ENCODE peak calls at places on chromosome 1, in five cellular contexts. One of them, this sample, is unnamed. For H3K36me3, the result is how much of the 10 kb centered on the place peaks cover.

GRCh38 chr1:237398751-237399150 is 356.8 kb downstream of the RYR2 start:
- DNase-seq in prostate gland: no peak
- DNase-seq in endothelial cell of umbilical vein: no peak
- DNase-seq in sigmoid colon: no peak
- DNase-seq in transverse colon: no peak
- DNase-seq in this sample: no peak

GRCh38 chr1:171654705-171655214 is 2.3 kb upstream of the MYOC start:
- DNase-seq in prostate gland: no peak
- DNase-seq in endothelial cell of umbilical vein: no peak
- DNase-seq in sigmoid colon: peak
- DNase-seq in transverse colon: no peak
- DNase-seq in this sample: no peak

GRCh38 chr1:212281589-212281988 is 3.6 kb upstream of the PPP2R5A start:
- DNase-seq in prostate gland: no peak
- DNase-seq in endothelial cell of umbilical vein: no peak
- DNase-seq in sigmoid colon: no peak
- DNase-seq in transverse colon: no peak
- DNase-seq in this sample: no peak

GRCh38 chr1:204437796-204438570 is 26.4 kb upstream of the PPP1R15B start:
- DNase-seq in prostate gland: no peak
- DNase-seq in endothelial cell of umbilical vein: no peak
- DNase-seq in sigmoid colon: no peak
- DNase-seq in transverse colon: no peak
- DNase-seq in this sample: no peak

GRCh38 chr1:216095400-216095799 is 327.8 kb downstream of the USH2A start:
- DNase-seq in prostate gland: no peak
- DNase-seq in endothelial cell of umbilical vein: no peak
- DNase-seq in sigmoid colon: no peak
- DNase-seq in transverse colon: no peak
- DNase-seq in this sample: no peak

GRCh38 chr1:66505671-66506392 is 28.1 kb upstream of the SGIP1 start:
- DNase-seq in prostate gland: no peak
- DNase-seq in endothelial cell of umbilical vein: peak
- DNase-seq in sigmoid colon: no peak
- DNase-seq in transverse colon: no peak
- DNase-seq in this sample: no peak

GRCh38 chr1:66337249-66337648 is 196.7 kb upstream of the SGIP1 start:
- DNase-seq in prostate gland: no peak
- DNase-seq in endothelial cell of umbilical vein: no peak
- DNase-seq in sigmoid colon: no peak
- DNase-seq in transverse colon: no peak
- DNase-seq in this sample: no peak

GRCh38 chr1:1433804-1434130 is 1.7 kb upstream of the VWA1 start:
- DNase-seq in prostate gland: no peak
- DNase-seq in endothelial cell of umbilical vein: peak
- DNase-seq in sigmoid colon: no peak
- DNase-seq in transverse colon: no peak
- DNase-seq in this sample: no peak

GRCh38 chr1:231937013-231937754 is 310.6 kb downstream of the DISC1 start:
- DNase-seq in prostate gland: no peak
- DNase-seq in endothelial cell of umbilical vein: no peak
- DNase-seq in sigmoid colon: peak
- DNase-seq in transverse colon: no peak
- DNase-seq in this sample: no peak

GRCh38 chr1:3474421-3474820 is 20.0 kb downstream of the ARHGEF16 start:
- DNase-seq in prostate gland: no peak
- DNase-seq in endothelial cell of umbilical vein: no peak
- DNase-seq in sigmoid colon: no peak
- DNase-seq in transverse colon: no peak
- DNase-seq in this sample: no peak

GRCh38 chr1:53652441-53653199 is 86.3 kb downstream of the GLIS1 start:
- DNase-seq in prostate gland: no peak
- DNase-seq in endothelial cell of umbilical vein: no peak
- DNase-seq in sigmoid colon: peak
- DNase-seq in transverse colon: no peak
- DNase-seq in this sample: no peak

GRCh38 chr1:239831577-239832355 is 259.9 kb upstream of the FMN2 start:
- DNase-seq in prostate gland: no peak
- DNase-seq in endothelial cell of umbilical vein: no peak
- DNase-seq in sigmoid colon: no peak
- DNase-seq in transverse colon: no peak
- DNase-seq in this sample: no peak

GRCh38 chr1:170698301-170698700 is 34.4 kb downstream of the PRRX1 start:
- DNase-seq in prostate gland: no peak
- DNase-seq in endothelial cell of umbilical vein: no peak
- DNase-seq in sigmoid colon: no peak
- DNase-seq in transverse colon: no peak
- DNase-seq in this sample: no peak

GRCh38 chr1:84719477-84720274 is 29.4 kb upstream of the SSX2IP start:
- DNase-seq in prostate gland: no peak
- DNase-seq in endothelial cell of umbilical vein: no peak
- DNase-seq in sigmoid colon: no peak
- DNase-seq in transverse colon: no peak
- DNase-seq in this sample: no peak

GRCh38 chr1:213162338-213162737 is 111.3 kb downstream of the RPS6KC1 start:
- DNase-seq in prostate gland: no peak
- DNase-seq in endothelial cell of umbilical vein: no peak
- DNase-seq in sigmoid colon: peak
- DNase-seq in transverse colon: no peak
- DNase-seq in this sample: no peak

GRCh38 chr1:172845371-172845770 is 186.5 kb downstream of the FASLG start:
- DNase-seq in prostate gland: no peak
- DNase-seq in endothelial cell of umbilical vein: no peak
- DNase-seq in sigmoid colon: no peak
- DNase-seq in transverse colon: no peak
- DNase-seq in this sample: no peak

GRCh38 chr1:6271554-6271953 is 10.7 kb upstream of the GPR153 start:
- DNase-seq in prostate gland: no peak
- DNase-seq in endothelial cell of umbilical vein: no peak
- DNase-seq in sigmoid colon: no peak
- DNase-seq in transverse colon: peak
- DNase-seq in this sample: no peak

DNA sequence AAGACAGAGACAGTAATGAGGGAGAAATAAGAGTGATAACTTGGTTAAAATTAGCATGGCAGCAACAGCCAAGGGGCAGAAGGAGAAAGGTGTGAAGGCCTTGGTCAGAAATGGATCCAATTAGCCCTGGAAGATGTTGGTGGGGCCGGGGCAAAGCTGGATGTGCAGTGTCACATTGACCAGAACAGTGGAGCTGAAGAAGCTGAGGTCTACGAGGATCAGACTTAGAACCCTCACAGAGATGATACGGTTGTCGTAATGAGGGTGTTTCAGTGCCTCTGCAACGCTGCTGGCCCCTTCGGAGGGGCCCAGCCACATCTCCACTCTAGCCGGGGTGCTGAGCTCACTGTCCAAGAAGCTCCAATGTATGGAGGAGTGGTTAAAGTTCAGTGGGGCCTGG is 14.2 kb downstream of the SH2D2A start:
- DNase-seq in prostate gland: no peak
- DNase-seq in endothelial cell of umbilical vein: no peak
- DNase-seq in sigmoid colon: no peak
- DNase-seq in transverse colon: no peak
- DNase-seq in this sample: no peak
- TF ChIP-seq POLR2AphosphoS5 in prostate gland: no peak
- TF ChIP-seq POLR2AphosphoS5 in endothelial cell of umbilical vein: no peak
- TF ChIP-seq POLR2AphosphoS5 in sigmoid colon: no peak
- TF ChIP-seq POLR2AphosphoS5 in transverse colon: no peak
- TF ChIP-seq POLR2AphosphoS5 in this sample: no peak

DNA sequence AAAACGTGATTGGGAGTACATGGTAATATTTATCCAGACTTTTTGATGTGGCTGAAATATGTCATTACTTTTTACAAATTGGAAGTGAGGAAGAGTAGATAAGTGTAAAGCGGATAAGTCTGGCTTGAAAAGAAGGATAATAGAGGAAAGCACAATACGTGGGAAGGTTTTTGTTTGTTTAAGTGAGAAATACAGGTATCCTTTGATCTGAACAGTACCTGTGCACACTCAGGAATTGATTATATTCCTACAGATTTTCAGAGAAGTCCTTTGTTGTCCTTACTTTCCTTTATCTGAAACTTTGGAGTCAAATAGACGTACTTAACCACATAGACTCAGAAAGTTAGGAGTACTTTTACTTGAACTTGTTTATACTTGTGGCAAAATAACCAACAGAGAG is 20.2 kb downstream of the CCDC18 start:
- DNase-seq in prostate gland: no peak
- DNase-seq in endothelial cell of umbilical vein: no peak
- DNase-seq in sigmoid colon: no peak
- DNase-seq in transverse colon: no peak
- DNase-seq in this sample: no peak
- H3K36me3 ChIP-seq in prostate gland: under half
- H3K36me3 ChIP-seq in endothelial cell of umbilical vein: under half
- H3K36me3 ChIP-seq in sigmoid colon: under half
- H3K36me3 ChIP-seq in transverse colon: under half
- H3K36me3 ChIP-seq in this sample: under half

GRCh38 chr1:110034451-110035235 is at the start of gene STRIP1:
- DNase-seq in prostate gland: peak
- DNase-seq in endothelial cell of umbilical vein: peak
- DNase-seq in sigmoid colon: peak
- DNase-seq in transverse colon: peak
- DNase-seq in this sample: peak
- TF ChIP-seq POLR2A in prostate gland: peak
- TF ChIP-seq POLR2A in endothelial cell of umbilical vein: peak
- TF ChIP-seq POLR2A in sigmoid colon: no peak
- TF ChIP-seq POLR2A in transverse colon: peak
- TF ChIP-seq POLR2A in this sample: peak

GRCh38 chr1:32772281-32773017 is 44.7 kb downstream of the YARS1 start:
- DNase-seq in prostate gland: no peak
- DNase-seq in endothelial cell of umbilical vein: no peak
- DNase-seq in sigmoid colon: no peak
- DNase-seq in transverse colon: no peak
- DNase-seq in this sample: no peak
- TF ChIP-seq POLR2AphosphoS5 in prostate gland: no peak
- TF ChIP-seq POLR2AphosphoS5 in endothelial cell of umbilical vein: peak
- TF ChIP-seq POLR2AphosphoS5 in sigmoid colon: no peak
- TF ChIP-seq POLR2AphosphoS5 in transverse colon: no peak
- TF ChIP-seq POLR2AphosphoS5 in this sample: no peak

DNA sequence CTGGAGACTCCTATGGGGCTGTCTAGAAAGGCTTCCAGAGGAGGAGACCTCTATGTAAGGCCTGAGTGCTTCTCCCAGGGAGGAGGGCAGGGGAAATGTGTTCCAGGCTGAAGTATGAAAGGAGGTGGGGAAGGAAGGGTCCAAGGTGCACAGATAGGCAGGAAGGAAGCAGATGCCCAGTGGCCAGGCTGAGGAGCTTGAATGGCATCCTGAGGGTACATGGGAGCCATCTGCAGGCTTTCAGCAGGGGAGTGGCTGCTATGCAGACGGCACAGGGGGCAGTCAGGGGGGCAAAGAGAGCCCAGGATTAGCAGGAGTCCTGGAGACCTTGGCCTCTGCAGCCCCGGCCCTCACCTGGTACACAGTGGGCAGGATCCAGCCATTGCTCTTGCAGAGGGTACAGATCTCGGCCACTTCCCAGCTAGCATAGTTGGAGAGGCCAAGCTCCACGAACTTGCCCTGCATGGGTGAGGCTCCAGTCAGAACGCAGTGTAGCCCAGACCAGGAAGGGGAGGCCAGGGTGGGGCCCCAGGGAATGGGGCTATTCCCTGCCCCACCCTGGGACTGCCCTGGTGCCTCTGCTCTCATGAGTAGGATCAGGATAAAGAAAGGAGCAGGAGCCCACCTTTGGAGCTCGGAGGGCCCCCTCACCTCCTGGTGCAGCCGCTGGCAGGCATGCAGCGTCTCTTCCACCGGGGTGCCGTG is 4.0 kb downstream of the AKR7A2 start:
- DNase-seq in prostate gland: no peak
- DNase-seq in endothelial cell of umbilical vein: no peak
- DNase-seq in sigmoid colon: peak
- DNase-seq in transverse colon: peak
- DNase-seq in this sample: no peak
- H3K36me3 ChIP-seq in prostate gland: under half
- H3K36me3 ChIP-seq in endothelial cell of umbilical vein: under half
- H3K36me3 ChIP-seq in sigmoid colon: under half
- H3K36me3 ChIP-seq in transverse colon: under half
- H3K36me3 ChIP-seq in this sample: under half

GRCh38 chr1:28370220-28371010 is 875 bp downstream of the PHACTR4 start:
- DNase-seq in prostate gland: peak
- DNase-seq in endothelial cell of umbilical vein: no peak
- DNase-seq in sigmoid colon: peak
- DNase-seq in transverse colon: peak
- DNase-seq in this sample: no peak

GRCh38 chr1:28365864-28366263 is 3.7 kb upstream of the PHACTR4 start:
- DNase-seq in prostate gland: peak
- DNase-seq in endothelial cell of umbilical vein: no peak
- DNase-seq in sigmoid colon: peak
- DNase-seq in transverse colon: peak
- DNase-seq in this sample: no peak

GRCh38 chr1:28369225-28369517 is 369 bp upstream of the PHACTR4 start:
- DNase-seq in prostate gland: no peak
- DNase-seq in endothelial cell of umbilical vein: no peak
- DNase-seq in sigmoid colon: no peak
- DNase-seq in transverse colon: no peak
- DNase-seq in this sample: no peak

GRCh38 chr1:28371011-28371378 is 1.5 kb downstream of the PHACTR4 start:
- DNase-seq in prostate gland: no peak
- DNase-seq in endothelial cell of umbilical vein: no peak
- DNase-seq in sigmoid colon: no peak
- DNase-seq in transverse colon: no peak
- DNase-seq in this sample: no peak

GRCh38 chr1:28369518-28370219 is at the start of gene PHACTR4:
- DNase-seq in prostate gland: peak
- DNase-seq in endothelial cell of umbilical vein: peak
- DNase-seq in sigmoid colon: peak
- DNase-seq in transverse colon: peak
- DNase-seq in this sample: peak
- TF ChIP-seq POLR2A in prostate gland: peak
- TF ChIP-seq POLR2A in endothelial cell of umbilical vein: peak
- TF ChIP-seq POLR2A in sigmoid colon: peak
- TF ChIP-seq POLR2A in transverse colon: peak
- TF ChIP-seq POLR2A in this sample: peak

GRCh38 chr1:94949681-94950661 is 23.1 kb upstream of the CNN3 start:
- DNase-seq in prostate gland: peak
- DNase-seq in endothelial cell of umbilical vein: peak
- DNase-seq in sigmoid colon: no peak
- DNase-seq in transverse colon: peak
- DNase-seq in this sample: no peak
- TF ChIP-seq POLR2AphosphoS5 in prostate gland: peak
- TF ChIP-seq POLR2AphosphoS5 in endothelial cell of umbilical vein: no peak
- TF ChIP-seq POLR2AphosphoS5 in sigmoid colon: no peak
- TF ChIP-seq POLR2AphosphoS5 in transverse colon: no peak
- TF ChIP-seq POLR2AphosphoS5 in this sample: no peak

GRCh38 chr1:19350566-19350965 is 38.4 kb downstream of the SLC66A1 start:
- DNase-seq in prostate gland: no peak
- DNase-seq in endothelial cell of umbilical vein: no peak
- DNase-seq in sigmoid colon: no peak
- DNase-seq in transverse colon: no peak
- DNase-seq in this sample: no peak
- H3K36me3 ChIP-seq in prostate gland: under half
- H3K36me3 ChIP-seq in endothelial cell of umbilical vein: under half
- H3K36me3 ChIP-seq in sigmoid colon: under half
- H3K36me3 ChIP-seq in transverse colon: under half
- H3K36me3 ChIP-seq in this sample: under half